ENCODE peak calls at places on chromosome 2, in seven cellular contexts. P is mucosa of descending colon; E is right atrium auricular region; C is CD8-positive, alpha-beta memory T cell; F is cardiac muscle cell; M is A549; L is K562. A is an unnamed sample.

GRCh38 chr2:182115258-182115657 is 129.6 kb downstream of the PPP1R1C start:
- DNase-seq in C (no peak), L (no peak), F (no peak), M (no peak), E (no peak), P (no peak), A (no peak)

GRCh38 chr2:234463626-234464290 is 33.1 kb downstream of the ARL4C start:
- DNase-seq in L (no peak), P (peak; percentile 64), E (no peak), C (peak; percentile 52), M (peak; percentile 73), F (no peak), A (no peak)

GRCh38 chr2:223041527-223042109 is 10.4 kb upstream of the KCNE4 start:
- DNase-seq in L (peak; percentile 65), F (no peak), E (peak; percentile 88), M (peak; percentile 93), C (no peak), P (peak; percentile 64), A (no peak)

GRCh38 chr2:167264380-167264779 is 376.1 kb downstream of the XIRP2 start:
- DNase-seq in L (no peak), E (no peak), F (peak; percentile 46), C (no peak), P (no peak), M (peak; percentile 9), A (no peak)

GRCh38 chr2:84700006-84700405 is 180.9 kb downstream of the TRABD2A start:
- DNase-seq in E (no peak), M (no peak), C (no peak), F (no peak), L (no peak), P (no peak), A (peak; percentile 88)

GRCh38 chr2:42196403-42197267 is 27.5 kb downstream of the EML4 start:
- DNase-seq in F (peak; percentile 55), C (no peak), M (peak; percentile 74), P (no peak), E (peak; percentile 66), L (peak; percentile 43), A (no peak)

GRCh38 chr2:231287696-231288095 is 89.3 kb downstream of the ARMC9 start:
- DNase-seq in L (no peak), E (no peak), C (no peak), F (no peak), P (no peak), M (no peak), A (no peak)

GRCh38 chr2:85273732-85274731 is 53.8 kb downstream of the TGOLN2 start:
- DNase-seq in L (no peak), M (peak; percentile 62), P (no peak), E (no peak), C (no peak), F (peak; percentile 21), A (no peak)

GRCh38 chr2:52113338-52113737 is 1081.4 kb upstream of the NRXN1 start:
- DNase-seq in L (no peak), E (no peak), P (no peak), F (no peak), C (no peak), M (no peak), A (no peak)

GRCh38 chr2:67489396-67489795 is 92.3 kb downstream of the ETAA1 start:
- DNase-seq in E (no peak), P (no peak), M (no peak), C (no peak), F (no peak), L (no peak), A (no peak)

GRCh38 chr2:225100856-225101294 is 58.6 kb upstream of the DOCK10 start:
- DNase-seq in C (no peak), F (no peak), E (no peak), M (peak; percentile 91), L (no peak), P (no peak), A (no peak)

GRCh38 chr2:18829331-18829902 is 240.0 kb upstream of the NT5C1B start:
- DNase-seq in E (no peak), C (no peak), P (no peak), L (no peak), F (no peak), M (peak; percentile 24), A (no peak)

GRCh38 chr2:58030789-58031188 is 15.8 kb upstream of the VRK2 start:
- DNase-seq in P (no peak), C (no peak), E (no peak), F (no peak), L (no peak), M (no peak), A (no peak)

GRCh38 chr2:166138667-166139066 is 10.8 kb upstream of the SCN1A start:
- DNase-seq in C (no peak), F (no peak), P (no peak), M (no peak), E (no peak), L (no peak), A (no peak)

GRCh38 chr2:122864728-122865127 is 1109.3 kb downstream of the TSN start:
- DNase-seq in L (no peak), P (no peak), E (no peak), C (no peak), F (no peak), M (no peak), A (no peak)

GRCh38 chr2:204468689-204469429 is 76.4 kb upstream of the PARD3B start:
- DNase-seq in C (no peak), P (no peak), E (no peak), M (no peak), F (no peak), L (no peak), A (no peak)

GRCh38 chr2:151260492-151261239 is 997 bp downstream of the RBM43 start:
- DNase-seq in P (no peak), L (peak; percentile 26), F (no peak), E (no peak), M (no peak), C (no peak), A (no peak)

GRCh38 chr2:232647261-232647660 is 13.9 kb downstream of the EFHD1 start:
- DNase-seq in L (no peak), E (no peak), C (no peak), F (no peak), P (no peak), M (no peak), A (no peak)

GRCh38 chr2:184305105-184305504 is 293.2 kb upstream of the ZNF804A start:
- DNase-seq in M (no peak), C (no peak), P (no peak), E (no peak), F (no peak), L (no peak), A (no peak)

GRCh38 chr2:181570833-181571661 is 85.9 kb downstream of the CERKL start:
- DNase-seq in F (no peak), E (no peak), C (no peak), L (no peak), M (peak; percentile 14), P (no peak), A (no peak)

GRCh38 chr2:238255636-238256035 is 15.8 kb upstream of the HES6 start:
- DNase-seq in P (no peak), C (no peak), F (no peak), L (no peak), E (no peak), M (no peak), A (no peak)

GRCh38 chr2:120218181-120218580 is 5.0 kb downstream of the TMEM185B start:
- DNase-seq in L (no peak), M (no peak), C (no peak), F (no peak), P (no peak), E (no peak), A (peak; percentile 86)

GRCh38 chr2:8437228-8437948 is 244.5 kb upstream of the ID2 start:
- DNase-seq in C (no peak), L (no peak), M (no peak), F (no peak), P (no peak), E (peak; percentile 48), A (no peak)

GRCh38 chr2:171629113-171629512 is 58.2 kb upstream of the DYNC1I2 start:
- DNase-seq in L (no peak), P (no peak), C (no peak), F (no peak), M (no peak), E (no peak), A (no peak)

GRCh38 chr2:171630812-171631626 is 56.2 kb upstream of the DYNC1I2 start:
- DNase-seq in C (no peak), P (no peak), M (peak; percentile 40), F (no peak), L (no peak), E (no peak), A (no peak)

GRCh38 chr2:171626949-171627348 is 60.3 kb upstream of the DYNC1I2 start:
- DNase-seq in L (no peak), P (no peak), E (no peak), C (no peak), F (no peak), M (no peak), A (no peak)

GRCh38 chr2:171625013-171625412 is 62.3 kb upstream of the DYNC1I2 start:
- DNase-seq in E (no peak), F (no peak), P (no peak), M (no peak), L (no peak), C (no peak), A (no peak)

GRCh38 chr2:171627412-171627811 is 59.9 kb upstream of the DYNC1I2 start:
- DNase-seq in F (no peak), M (no peak), C (no peak), L (no peak), E (no peak), P (no peak), A (no peak)
- H3K9me3 ChIP-seq in F (no peaks in the 10 kb centered on the region), M (peaks cover 44% of the 10 kb centered on the region), C (no peaks in the 10 kb centered on the region), L (peaks cover 29% of the 10 kb centered on the region), E (peaks cover 39% of the 10 kb centered on the region), P (peaks cover 26% of the 10 kb centered on the region), A (no peaks in the 10 kb centered on the region)

DNA sequence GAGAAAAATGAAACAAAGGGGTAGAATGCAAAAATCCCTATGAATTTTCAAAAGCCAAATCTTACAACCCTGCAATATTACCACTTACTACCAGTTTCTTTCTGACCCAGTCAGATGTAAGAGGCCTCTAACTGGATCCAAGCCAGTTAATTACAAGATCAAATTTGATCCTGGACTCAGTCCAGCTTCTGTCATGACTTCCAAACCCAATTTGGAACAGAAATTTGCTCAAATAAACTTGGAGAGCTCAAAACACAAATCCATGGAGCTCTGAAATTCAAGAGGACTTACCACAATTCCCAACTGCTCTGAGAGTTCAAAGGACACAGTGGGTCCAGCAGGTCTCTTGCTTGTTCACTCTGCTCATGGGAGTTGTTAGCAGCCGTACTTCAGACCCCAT is 1271.7 kb upstream of the SLC39A10 start:
- DNase-seq in C (no peak), M (no peak), E (no peak), L (no peak), P (no peak), F (no peak), A (no peak)
- H3K9me3 ChIP-seq in C (no peaks in the 10 kb centered on the region), M (peaks cover 10% of the 10 kb centered on the region), E (peaks cover 12% of the 10 kb centered on the region), L (no peaks in the 10 kb centered on the region), P (peaks cover 25% of the 10 kb centered on the region), F (no peaks in the 10 kb centered on the region), A (no peaks in the 10 kb centered on the region)

DNA sequence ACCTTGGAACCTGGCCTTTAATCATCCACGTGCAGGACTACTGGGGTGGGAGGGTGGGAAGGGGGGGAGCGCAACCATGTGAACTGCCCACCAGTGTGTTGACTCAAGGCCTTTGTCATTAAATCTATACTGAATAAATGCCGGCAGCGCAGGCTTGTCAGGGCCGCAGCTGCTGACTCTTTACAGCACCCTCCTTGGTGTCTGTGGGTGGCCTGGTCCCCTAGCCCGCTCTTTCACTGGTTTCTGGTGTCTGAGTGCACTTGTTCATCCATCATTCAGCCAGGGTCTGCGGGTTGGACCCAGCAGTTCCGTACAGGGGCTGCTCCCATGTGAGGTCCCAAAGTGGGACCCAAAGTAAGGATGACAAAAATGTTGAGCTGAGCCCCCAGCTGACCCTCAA is 11.5 kb downstream of the MAP3K2 start:
- DNase-seq in F (no peak), P (no peak), C (no peak), L (no peak), M (no peak), E (no peak), A (no peak)
- H3K9me3 ChIP-seq in F (peaks cover 2% of the 10 kb centered on the region), P (peaks cover 6% of the 10 kb centered on the region), C (peaks cover 6% of the 10 kb centered on the region), L (peaks cover 6% of the 10 kb centered on the region), M (peaks cover 8% of the 10 kb centered on the region), E (peaks cover 4% of the 10 kb centered on the region), A (no peaks in the 10 kb centered on the region)

GRCh38 chr2:159010963-159011362 is 42.5 kb downstream of the TANC1 start:
- DNase-seq in F (no peak), M (no peak), C (no peak), E (no peak), L (no peak), P (no peak), A (no peak)
- H3K9me3 ChIP-seq in F (no peaks in the 10 kb centered on the region), M (peaks cover 19% of the 10 kb centered on the region), C (no peaks in the 10 kb centered on the region), E (peaks cover 9% of the 10 kb centered on the region), L (peaks cover 3% of the 10 kb centered on the region), P (peaks cover 14% of the 10 kb centered on the region), A (peaks cover 9% of the 10 kb centered on the region)

A was measured in esophagus muscularis mucosa.